ENCODE peak calls at places on chromosomes 12 and 14, in six cellular contexts. One of them, this sample, is unnamed.

GRCh38 chr12:49524660-49525324 is 14.0 kb upstream of the KCNH3 start:
- DNase-seq in AG09319: no peak
- DNase-seq in breast epithelium: no peak
- DNase-seq in right atrium auricular region: no peak
- DNase-seq in HT1080: no peak
- DNase-seq in NCI-H1092: no peak
- DNase-seq in this sample: no peak

GRCh38 chr12:113392988-113393579 is 10.6 kb downstream of the SDS start:
- DNase-seq in NCI-H1092: no peak
- DNase-seq in AG09319: no peak
- DNase-seq in right atrium auricular region: no peak
- DNase-seq in breast epithelium: no peak
- DNase-seq in HT1080: no peak
- DNase-seq in this sample: no peak

GRCh38 chr12:25787701-25788100 is 170.8 kb upstream of the RASSF8 start:
- DNase-seq in breast epithelium: no peak
- DNase-seq in AG09319: no peak
- DNase-seq in right atrium auricular region: no peak
- DNase-seq in HT1080: no peak
- DNase-seq in NCI-H1092: no peak
- DNase-seq in this sample: no peak

GRCh38 chr14:63039800-63040380 is 5.4 kb downstream of the KCNH5 start:
- DNase-seq in right atrium auricular region: no peak
- DNase-seq in breast epithelium: no peak
- DNase-seq in AG09319: no peak
- DNase-seq in HT1080: peak
- DNase-seq in NCI-H1092: peak
- DNase-seq in this sample: no peak

GRCh38 chr12:68478516-68479260 is 132.0 kb upstream of the RAP1B start:
- DNase-seq in HT1080: no peak
- DNase-seq in AG09319: no peak
- DNase-seq in breast epithelium: no peak
- DNase-seq in NCI-H1092: no peak
- DNase-seq in right atrium auricular region: no peak
- DNase-seq in this sample: no peak

GRCh38 chr12:111819191-111820158 is 22.6 kb upstream of the MAPKAPK5 start:
- DNase-seq in right atrium auricular region: no peak
- DNase-seq in HT1080: no peak
- DNase-seq in AG09319: no peak
- DNase-seq in breast epithelium: no peak
- DNase-seq in NCI-H1092: no peak
- DNase-seq in this sample: no peak

GRCh38 chr12:50224026-50224692 is 57.0 kb upstream of the CERS5 start:
- DNase-seq in breast epithelium: peak
- DNase-seq in NCI-H1092: no peak
- DNase-seq in right atrium auricular region: no peak
- DNase-seq in HT1080: peak
- DNase-seq in AG09319: no peak
- DNase-seq in this sample: no peak

GRCh38 chr12:47121146-47121545 is 41.4 kb upstream of the AMIGO2 start:
- DNase-seq in right atrium auricular region: no peak
- DNase-seq in breast epithelium: no peak
- DNase-seq in NCI-H1092: no peak
- DNase-seq in HT1080: peak
- DNase-seq in AG09319: no peak
- DNase-seq in this sample: no peak

GRCh38 chr14:64632056-64632455 is 72.2 kb upstream of the PLEKHG3 start:
- DNase-seq in breast epithelium: peak
- DNase-seq in right atrium auricular region: no peak
- DNase-seq in HT1080: peak
- DNase-seq in NCI-H1092: no peak
- DNase-seq in AG09319: no peak
- DNase-seq in this sample: no peak

GRCh38 chr12:123815968-123816367 is 53.9 kb downstream of the DNAH10 start:
- DNase-seq in HT1080: no peak
- DNase-seq in breast epithelium: no peak
- DNase-seq in right atrium auricular region: no peak
- DNase-seq in AG09319: no peak
- DNase-seq in NCI-H1092: no peak
- DNase-seq in this sample: no peak

GRCh38 chr12:132886529-132887477 is 602 bp downstream of the CHFR start:
- DNase-seq in NCI-H1092: no peak
- DNase-seq in HT1080: no peak
- DNase-seq in right atrium auricular region: no peak
- DNase-seq in AG09319: no peak
- DNase-seq in breast epithelium: no peak
- DNase-seq in this sample: no peak

GRCh38 chr14:58078068-58078467 is 73.9 kb downstream of the ARMH4 start:
- DNase-seq in HT1080: peak
- DNase-seq in NCI-H1092: no peak
- DNase-seq in breast epithelium: peak
- DNase-seq in right atrium auricular region: no peak
- DNase-seq in AG09319: peak
- DNase-seq in this sample: no peak

GRCh38 chr12:51238037-51238509 is 553 bp upstream of the DAZAP2 start:
- DNase-seq in breast epithelium: peak
- DNase-seq in right atrium auricular region: no peak
- DNase-seq in NCI-H1092: no peak
- DNase-seq in HT1080: no peak
- DNase-seq in AG09319: no peak
- DNase-seq in this sample: no peak

GRCh38 chr12:78473136-78473535 is 391.4 kb upstream of the SYT1 start:
- DNase-seq in NCI-H1092: no peak
- DNase-seq in breast epithelium: no peak
- DNase-seq in right atrium auricular region: no peak
- DNase-seq in AG09319: no peak
- DNase-seq in HT1080: peak
- DNase-seq in this sample: no peak

GRCh38 chr14:103472939-103473338 is 49.7 kb downstream of the CKB start:
- DNase-seq in AG09319: no peak
- DNase-seq in breast epithelium: no peak
- DNase-seq in right atrium auricular region: no peak
- DNase-seq in HT1080: no peak
- DNase-seq in NCI-H1092: no peak
- DNase-seq in this sample: no peak

GRCh38 chr12:31275491-31275890 is 50.5 kb downstream of the SINHCAF start:
- DNase-seq in NCI-H1092: no peak
- DNase-seq in right atrium auricular region: no peak
- DNase-seq in breast epithelium: no peak
- DNase-seq in HT1080: no peak
- DNase-seq in AG09319: no peak
- DNase-seq in this sample: no peak

GRCh38 chr14:68312300-68312699 is 480.6 kb downstream of the ZFP36L1 start:
- DNase-seq in NCI-H1092: no peak
- DNase-seq in HT1080: no peak
- DNase-seq in breast epithelium: no peak
- DNase-seq in AG09319: no peak
- DNase-seq in right atrium auricular region: no peak
- DNase-seq in this sample: no peak

GRCh38 chr14:93137864-93138263 is 22.1 kb upstream of the ITPK1 start:
- DNase-seq in right atrium auricular region: no peak
- DNase-seq in NCI-H1092: peak
- DNase-seq in breast epithelium: no peak
- DNase-seq in AG09319: no peak
- DNase-seq in HT1080: no peak
- DNase-seq in this sample: no peak

This sample was measured in omental fat pad.